ENCODE peak calls at places on chromosomes 3 and 15, in six cellular contexts. C is H1, K is cardiac muscle cell, H is MM.1S, W is fibroblast of lung, I is body of pancreas. D is an unnamed sample.

GRCh38 chr3:4270726-4271125 is 32.4 kb upstream of the SETMAR start:
- DNase-seq in C (no peak), K (no peak), H (peak; percentile 79), W (no peak), I (no peak), D (no peak)

GRCh38 chr3:149494759-149495580 is 20.5 kb downstream of the TM4SF4 start:
- DNase-seq in C (no peak), K (no peak), H (no peak), W (peak; percentile 60), I (no peak), D (no peak)

GRCh38 chr3:185175370-185175987 is 22.6 kb upstream of the C3orf70 start:
- DNase-seq in C (peak; percentile 66), K (peak; percentile 60), H (peak; percentile 72), W (peak; percentile 19), I (peak; percentile 22), D (no peak)

GRCh38 chr3:195259146-195259563 is 11.8 kb downstream of the XXYLT1 start:
- DNase-seq in C (peak; percentile 76), K (peak; percentile 40), H (no peak), W (peak; percentile 60), I (no peak), D (no peak)

GRCh38 chr15:99631256-99631655 is 65.5 kb downstream of the MEF2A start:
- DNase-seq in C (no peak), K (no peak), H (peak; percentile 12), W (no peak), I (peak; percentile 23), D (no peak)

GRCh38 chr15:60972301-60972700 is 256.8 kb downstream of the RORA start:
- DNase-seq in C (no peak), K (no peak), H (no peak), W (peak; percentile 96), I (no peak), D (no peak)

GRCh38 chr3:40779039-40779438 is 254.3 kb downstream of the ZNF621 start:
- DNase-seq in C (no peak), K (no peak), H (no peak), W (no peak), I (no peak), D (no peak)

GRCh38 chr3:65963787-65964707 is 74.7 kb downstream of the MAGI1 start:
- DNase-seq in C (no peak), K (no peak), H (no peak), W (peak; percentile 96), I (no peak), D (no peak)

GRCh38 chr3:152623286-152623685 is 211.6 kb upstream of the P2RY1 start:
- DNase-seq in C (no peak), K (no peak), H (no peak), W (no peak), I (no peak), D (no peak)

GRCh38 chr15:64478863-64479262 is 18.5 kb downstream of the ZNF609 start:
- DNase-seq in C (no peak), K (no peak), H (no peak), W (no peak), I (no peak), D (no peak)

GRCh38 chr15:80570553-80570952 is 124.6 kb upstream of the ABHD17C start:
- DNase-seq in C (no peak), K (no peak), H (no peak), W (no peak), I (no peak), D (no peak)

GRCh38 chr3:37137516-37137915 is 36.9 kb downstream of the LRRFIP2 start:
- DNase-seq in C (no peak), K (no peak), H (no peak), W (no peak), I (no peak), D (no peak)

GRCh38 chr3:196995027-196995426 is 26.4 kb upstream of the PIGZ start:
- DNase-seq in C (no peak), K (no peak), H (no peak), W (no peak), I (no peak), D (no peak)

GRCh38 chr3:139935071-139935865 is at the start of gene CLSTN2:
- DNase-seq in C (no peak), K (peak; percentile 92), H (peak; percentile 70), W (peak; percentile 67), I (peak; percentile 65), D (peak; percentile 52)

GRCh38 chr3:143040264-143040879 is 39.0 kb downstream of the U2SURP start:
- DNase-seq in C (no peak), K (peak; percentile 29), H (no peak), W (peak; percentile 34), I (no peak), D (no peak)

GRCh38 chr3:193080821-193081220 is 160.2 kb upstream of the PLAAT1 start:
- DNase-seq in C (no peak), K (no peak), H (no peak), W (no peak), I (no peak), D (no peak)

GRCh38 chr3:139285691-139286090 is 58.1 kb upstream of the MRPS22 start:
- DNase-seq in C (no peak), K (no peak), H (no peak), W (no peak), I (no peak), D (no peak)

GRCh38 chr3:162400697-162401096 is 904.1 kb downstream of the OTOL1 start:
- DNase-seq in C (no peak), K (no peak), H (no peak), W (no peak), I (no peak), D (no peak)
- TF ChIP-seq CTCF in C (no peak), K (no peak), H (no peak), W (peak; percentile 2), I (no peak), D (no peak)

GRCh38 chr15:62482715-62483429 is 317.8 kb upstream of the C2CD4B start:
- DNase-seq in C (peak; percentile 75), K (peak; percentile 76), H (peak; percentile 8), W (peak; percentile 59), I (no peak), D (no peak)
- TF ChIP-seq CTCF in C (peak; percentile 67), K (peak; percentile 36), H (no peak), W (no peak), I (no peak), D (peak; percentile 13)

GRCh38 chr3:133931084-133931483 is 35.4 kb upstream of the RAB6B start:
- DNase-seq in C (peak; percentile 33), K (no peak), H (no peak), W (no peak), I (no peak), D (no peak)

GRCh38 chr3:133932009-133932408 is 36.3 kb upstream of the RAB6B start:
- DNase-seq in C (no peak), K (no peak), H (no peak), W (no peak), I (no peak), D (no peak)

GRCh38 chr3:133928136-133928893 is 32.6 kb upstream of the RAB6B start:
- DNase-seq in C (peak; percentile 37), K (no peak), H (no peak), W (no peak), I (no peak), D (no peak)

GRCh38 chr3:133928903-133929607 is 33.4 kb upstream of the RAB6B start:
- DNase-seq in C (peak; percentile 32), K (no peak), H (no peak), W (no peak), I (no peak), D (no peak)

DNA sequence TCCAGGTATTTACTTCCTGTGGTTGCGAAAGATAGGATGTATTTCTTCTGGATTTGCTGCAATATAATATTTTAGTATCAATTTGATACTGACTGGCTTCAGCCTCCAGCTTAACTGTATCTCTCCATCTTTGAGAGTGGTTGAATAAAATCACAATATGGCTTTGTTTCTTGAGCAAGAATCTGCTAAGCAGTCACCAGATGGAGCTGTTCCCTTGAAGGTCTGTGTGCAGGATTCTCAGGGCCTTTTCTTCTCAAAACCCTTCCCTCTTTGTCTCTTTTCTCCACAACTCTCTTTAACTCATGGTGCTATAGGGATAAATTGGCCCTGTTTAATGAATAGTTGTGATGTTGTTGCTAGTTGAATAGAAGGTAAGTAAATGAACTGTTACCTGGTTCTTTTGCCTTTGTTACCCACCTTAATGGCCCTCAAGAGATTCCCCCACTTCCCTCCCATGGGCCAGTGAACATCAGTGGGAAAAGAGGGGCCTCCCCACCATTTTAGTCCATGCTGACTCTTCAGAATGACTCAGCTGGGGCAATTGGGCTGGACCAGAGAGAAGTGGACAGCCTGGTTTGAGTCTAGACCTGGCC is 34.8 kb upstream of the RAB6B start:
- DNase-seq in C (peak; percentile 31), K (peak; percentile 75), H (peak; percentile 46), W (peak; percentile 70), I (peak; percentile 30), D (no peak)
- TF ChIP-seq CTCF in C (no peak), K (peak; percentile 76), H (peak; percentile 52), W (peak; percentile 84), I (peak; percentile 23), D (peak; percentile 75)

GRCh38 chr3:124246949-124247348 is 255.0 kb upstream of the ROPN1 start:
- DNase-seq in C (no peak), K (peak; percentile 21), H (peak; percentile 26), W (peak; percentile 40), I (peak; percentile 14), D (no peak)
- TF ChIP-seq CTCF in C (no peak), K (peak; percentile 36), H (peak; percentile 56), W (peak; percentile 38), I (peak; percentile 17), D (peak; percentile 65)

D was measured in D721Med.